ENCODE peak calls at places on chromosomes 1 and 21, in four cellular contexts. B, U, L and Y are unnamed samples.

GRCh38 chr21:45523411-45524101 is 18.7 kb downstream of the SLC19A1 start:
- DNase-seq in B (no peak), U (no peak), L (no peak), Y (no peak)

GRCh38 chr1:27686223-27686990 is 14.4 kb upstream of the IFI6 start:
- DNase-seq in B (no peak), U (no peak), L (no peak), Y (no peak)

GRCh38 chr1:230891984-230892383 is 23.7 kb upstream of the C1orf198 start:
- DNase-seq in B (no peak), U (no peak), L (no peak), Y (no peak)

GRCh38 chr21:44842721-44843445 is 25.0 kb upstream of the SUMO3 start:
- DNase-seq in B (no peak), U (no peak), L (no peak), Y (no peak)

GRCh38 chr1:29686012-29686930 is 449.9 kb downstream of the PTPRU start:
- DNase-seq in B (no peak), U (peak), L (no peak), Y (no peak)

GRCh38 chr1:232927722-232928505 is 22.5 kb upstream of the NTPCR start:
- DNase-seq in B (no peak), U (no peak), L (no peak), Y (no peak)

GRCh38 chr1:222583079-222583478 is 6.7 kb downstream of the TAF1A start:
- DNase-seq in B (no peak), U (no peak), L (no peak), Y (no peak)

GRCh38 chr1:147171399-147172167 is 687 bp downstream of the PRKAB2 start:
- DNase-seq in B (peak), U (peak), L (no peak), Y (no peak)

GRCh38 chr1:162030741-162031280 is 7.1 kb upstream of the OLFML2B start:
- DNase-seq in B (no peak), U (no peak), L (no peak), Y (no peak)

GRCh38 chr1:74504125-74505065 is 8.0 kb downstream of the LRRC53 start:
- DNase-seq in B (peak), U (peak), L (peak), Y (no peak)

GRCh38 chr1:62685431-62685859 is 2.7 kb downstream of the DOCK7 start:
- DNase-seq in B (no peak), U (peak), L (no peak), Y (no peak)

GRCh38 chr1:22141948-22142314 is 966 bp downstream of the WNT4 start:
- DNase-seq in B (no peak), U (no peak), L (no peak), Y (no peak)

GRCh38 chr1:115507256-115507589 is 134.5 kb upstream of the VANGL1 start:
- DNase-seq in B (peak), U (peak), L (no peak), Y (no peak)

GRCh38 chr1:10679521-10680220 is 116.8 kb downstream of the CASZ1 start:
- DNase-seq in B (peak), U (peak), L (no peak), Y (peak)

GRCh38 chr1:51303751-51304196 is 26.6 kb downstream of the TTC39A start:
- DNase-seq in B (no peak), U (peak), L (no peak), Y (no peak)

GRCh38 chr21:28936721-28937120 is 56.0 kb downstream of the LTN1 start:
- DNase-seq in B (no peak), U (no peak), L (no peak), Y (no peak)

GRCh38 chr1:226397955-226398636 is 9.8 kb downstream of the PARP1 start:
- DNase-seq in B (no peak), U (no peak), L (no peak), Y (no peak)